ENCODE peak calls at places on chromosomes 16 and 17, in five cellular contexts. D is ascending aorta, U is fibroblast of lung, F is AG10803, A is breast epithelium. C is an unnamed sample.

GRCh38 chr17:27513849-27514248 is 57.6 kb downstream of the KSR1 start:
- DNase-seq in D (no peak), U (no peak), F (no peak), A (no peak), C (no peak)

GRCh38 chr17:36148559-36149295 is 27.7 kb downstream of the TBC1D3B start:
- DNase-seq in D (peak), U (peak), F (peak), A (peak), C (peak)

GRCh38 chr17:7237761-7238417 is 1.4 kb downstream of the PHF23 start:
- DNase-seq in D (peak), U (peak), F (peak), A (peak), C (peak)

GRCh38 chr16:57268804-57269800 is 15.4 kb downstream of the PLLP start:
- DNase-seq in D (no peak), U (no peak), F (no peak), A (no peak), C (no peak)

GRCh38 chr16:81511371-81511770 is 66.8 kb downstream of the CMIP start:
- DNase-seq in D (no peak), U (peak), F (peak), A (no peak), C (no peak)

GRCh38 chr17:35082073-35082657 is 18.7 kb upstream of the RFFL start:
- DNase-seq in D (no peak), U (peak), F (peak), A (no peak), C (no peak)

GRCh38 chr16:80924372-80924978 is 82.2 kb downstream of the CMC2 start:
- DNase-seq in D (no peak), U (peak), F (peak), A (no peak), C (peak)

GRCh38 chr16:51881731-51882130 is 665.2 kb downstream of the TOX3 start:
- DNase-seq in D (no peak), U (peak), F (peak), A (no peak), C (no peak)

GRCh38 chr17:33050611-33051140 is 59.0 kb downstream of the SPACA3 start:
- DNase-seq in D (no peak), U (no peak), F (no peak), A (no peak), C (no peak)

GRCh38 chr17:35477248-35477647 is 28.7 kb upstream of the SLFN13 start:
- DNase-seq in D (no peak), U (no peak), F (no peak), A (no peak), C (no peak)

GRCh38 chr17:56665864-56666263 is 72.4 kb downstream of the NOG start:
- DNase-seq in D (no peak), U (no peak), F (no peak), A (no peak), C (no peak)

GRCh38 chr17:27430882-27431491 is 25.3 kb upstream of the KSR1 start:
- DNase-seq in D (no peak), U (peak), F (peak), A (no peak), C (peak)

GRCh38 chr17:69760562-69760961 is 314.5 kb upstream of the KCNJ16 start:
- DNase-seq in D (no peak), U (no peak), F (no peak), A (no peak), C (no peak)

GRCh38 chr16:2473999-2474876 is 689 bp upstream of the TBC1D24 start:
- DNase-seq in D (no peak), U (no peak), F (peak), A (no peak), C (no peak)

GRCh38 chr16:69520800-69521602 is 44.8 kb upstream of the NFAT5 start:
- DNase-seq in D (peak), U (peak), F (peak), A (no peak), C (no peak)

GRCh38 chr17:76385892-76386786 is 1.7 kb downstream of the SPHK1 start:
- DNase-seq in D (peak), U (peak), F (peak), A (peak), C (peak)

GRCh38 chr17:72119963-72120877 is 600 bp upstream of the SOX9 start:
- DNase-seq in D (no peak), U (peak), F (peak), A (peak), C (no peak)

GRCh38 chr17:77316191-77316641 is 175.4 kb downstream of the SEC14L1 start:
- DNase-seq in D (peak), U (peak), F (peak), A (peak), C (peak)

GRCh38 chr16:53848950-53849349 is 145.0 kb downstream of the FTO start:
- DNase-seq in D (no peak), U (no peak), F (no peak), A (no peak), C (no peak)

GRCh38 chr17:48483471-48484131 is 47.2 kb downstream of the HOXB1 start:
- DNase-seq in D (no peak), U (peak), F (peak), A (peak), C (no peak)

GRCh38 chr17:51913491-51913890 is 245.0 kb downstream of the CA10 start:
- DNase-seq in D (no peak), U (no peak), F (no peak), A (no peak), C (no peak)

GRCh38 chr16:35196313-35196712 is 1736.9 kb downstream of the TP53TG3F start:
- DNase-seq in D (no peak), U (no peak), F (no peak), A (no peak), C (no peak)
- H3K4me3 ChIP-seq in D (no peak), U (no peak), F (no peak), A (no peak), C (no peak)

GRCh38 chr16:30650369-30651123 is at the start of gene PRR14:
- DNase-seq in D (peak), U (peak), F (peak), A (peak), C (peak)

GRCh38 chr16:30652718-30653117 is 2.0 kb downstream of the PRR14 start:
- DNase-seq in D (no peak), U (no peak), F (no peak), A (no peak), C (no peak)

GRCh38 chr16:30649725-30650368 is 913 bp upstream of the PRR14 start:
- DNase-seq in D (peak), U (no peak), F (no peak), A (peak), C (peak)

GRCh38 chr16:30652005-30652296 is 1.2 kb downstream of the PRR14 start:
- DNase-seq in D (no peak), U (peak), F (no peak), A (no peak), C (no peak)

DNA sequence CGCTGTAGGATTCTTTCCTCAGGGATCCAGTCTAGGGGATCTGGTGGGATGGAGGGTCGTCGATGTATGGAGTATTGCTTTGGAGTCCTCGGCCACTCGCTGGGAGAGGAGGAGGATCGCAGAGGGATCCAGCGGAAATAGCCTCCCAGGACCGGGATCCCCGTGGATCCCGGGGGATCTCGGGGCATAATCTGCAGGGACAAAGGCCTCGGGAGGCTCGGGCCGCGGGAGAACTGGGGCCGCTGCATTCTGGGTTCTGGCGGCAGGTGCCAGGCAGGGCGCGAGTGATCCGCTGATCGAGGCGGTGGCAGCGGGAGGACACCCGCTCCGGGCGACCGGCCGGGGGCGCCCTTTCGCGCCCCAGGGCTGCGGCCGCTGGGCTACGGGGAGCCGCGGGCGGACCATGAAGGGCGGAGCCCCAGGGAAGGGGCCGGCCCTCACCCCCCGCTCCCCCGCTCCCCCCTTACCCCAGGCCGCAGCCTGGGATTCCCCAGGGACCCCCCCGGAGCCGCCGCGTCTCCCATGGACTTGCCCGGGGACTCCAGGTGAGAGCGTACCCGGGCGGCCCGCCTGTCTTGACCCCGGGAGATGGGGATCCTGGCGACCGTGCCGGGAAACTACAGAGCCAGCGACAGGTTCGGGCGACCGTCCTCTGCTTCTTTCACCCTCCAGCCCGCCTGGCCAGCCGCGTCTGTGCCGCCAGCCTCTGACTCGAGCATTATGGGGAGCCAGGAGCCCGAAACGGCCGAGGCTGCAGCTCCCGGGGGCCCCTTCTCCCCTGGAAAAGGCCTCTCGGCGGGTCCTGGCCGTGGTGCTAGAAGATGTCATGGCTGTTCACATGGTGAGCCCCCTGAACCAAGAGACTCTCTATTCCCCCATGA is 604 bp downstream of the PRR14 start:
- DNase-seq in D (peak), U (peak), F (peak), A (no peak), C (peak)
- TF ChIP-seq CTCF in D (peak), U (no peak), F (peak), A (no peak), C (peak)

GRCh38 chr17:64618848-64619247 is 43.3 kb downstream of the SMURF2 start:
- DNase-seq in D (no peak), U (no peak), F (no peak), A (no peak), C (no peak)
- H3K4me3 ChIP-seq in D (no peak), U (no peak), F (no peak), A (no peak), C (no peak)

GRCh38 chr17:61410555-61411089 is 11.0 kb downstream of the TBX2 start:
- DNase-seq in D (peak), U (peak), F (peak), A (peak), C (peak)

GRCh38 chr17:61412860-61413653 is 13.4 kb downstream of the TBX2 start:
- DNase-seq in D (peak), U (peak), F (no peak), A (peak), C (no peak)

GRCh38 chr17:61411944-61412859 is 12.6 kb downstream of the TBX2 start:
- DNase-seq in D (peak), U (peak), F (peak), A (peak), C (peak)

GRCh38 chr17:61410100-61410551 is 10.5 kb downstream of the TBX2 start:
- DNase-seq in D (peak), U (no peak), F (no peak), A (no peak), C (peak)

DNA sequence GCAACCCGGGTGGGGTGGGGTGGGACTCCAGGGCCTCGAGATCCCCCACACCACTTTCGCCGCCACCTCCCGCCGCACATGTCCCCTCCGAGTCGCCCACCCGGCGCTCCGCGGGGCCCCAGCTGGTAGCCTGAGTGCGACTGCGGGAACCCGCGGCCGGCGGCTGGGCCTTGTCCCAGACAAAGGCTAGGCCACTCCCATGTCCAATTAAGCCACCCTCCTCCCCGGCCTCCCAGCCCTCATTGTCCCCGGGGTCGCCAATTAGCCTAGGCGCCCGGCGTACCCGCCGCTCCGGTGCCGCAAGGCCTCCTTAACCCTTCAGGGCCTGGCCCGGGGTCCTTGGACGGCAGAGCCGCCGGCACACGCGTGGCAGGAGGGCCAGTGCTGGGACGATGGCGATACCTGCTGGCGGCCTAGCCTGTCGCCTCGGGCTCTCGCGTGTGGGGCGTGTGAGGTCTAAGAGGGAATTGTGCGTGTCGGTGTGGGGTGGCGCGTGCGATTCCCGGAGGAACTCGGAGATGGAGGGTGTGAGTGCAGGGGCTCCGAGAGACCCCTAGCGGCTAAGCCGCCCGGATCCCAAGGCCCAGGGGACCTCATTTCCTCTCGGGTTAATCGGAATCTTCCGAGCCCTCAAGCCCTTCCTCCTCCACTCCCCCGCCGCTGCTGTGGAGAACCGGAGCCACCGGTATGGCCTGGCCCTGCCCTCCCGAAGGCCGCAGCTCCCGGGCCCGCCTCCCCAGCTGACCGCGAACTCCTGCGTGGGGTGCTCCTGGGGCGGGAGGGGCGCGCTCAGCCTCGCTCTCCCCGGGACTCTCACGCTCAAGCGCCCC is 11.7 kb downstream of the TBX2 start:
- DNase-seq in D (peak), U (peak), F (peak), A (peak), C (peak)
- TF ChIP-seq CTCF in D (no peak), U (peak), F (peak), A (no peak), C (no peak)

DNA sequence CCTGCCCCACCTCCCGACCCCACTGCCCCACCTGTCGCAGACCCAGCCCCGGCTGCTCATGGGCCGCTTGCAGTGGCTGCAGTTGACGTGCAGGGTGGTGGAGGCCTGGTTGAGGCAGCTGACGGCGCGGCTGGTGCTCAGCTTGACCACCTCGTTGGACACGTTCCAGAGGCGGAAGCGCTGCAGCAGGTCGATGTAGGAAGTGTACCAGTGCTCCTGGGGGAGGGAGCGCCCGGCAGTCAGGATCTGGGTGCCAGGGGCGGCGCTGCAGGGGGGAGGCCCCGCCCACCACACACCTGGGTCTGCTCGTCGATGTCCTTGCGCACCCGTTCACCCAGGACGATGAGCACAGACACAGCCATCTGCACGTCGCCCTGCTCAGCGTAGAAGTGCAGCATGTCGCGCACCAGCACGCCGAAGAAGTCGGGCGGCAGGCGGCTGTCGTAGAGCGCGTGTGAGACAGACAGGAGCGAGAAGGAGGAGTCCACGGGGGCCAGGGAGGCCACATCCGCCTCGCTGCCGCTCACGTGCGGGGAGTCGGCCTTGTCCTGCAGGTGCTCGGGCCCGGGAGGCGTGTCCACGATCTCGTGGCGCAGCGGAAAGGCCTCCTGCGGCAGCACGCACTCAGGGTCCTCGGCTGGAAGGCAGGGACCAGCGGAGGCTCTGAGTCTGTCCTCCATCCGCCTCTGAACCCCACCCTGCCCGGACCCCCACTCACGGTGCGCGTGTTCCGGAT is 995 bp upstream of the JMJD8 start:
- DNase-seq in D (no peak), U (no peak), F (no peak), A (no peak), C (peak)
- H3K4me3 ChIP-seq in D (no peak), U (no peak), F (no peak), A (peak), C (peak)

GRCh38 chr16:58337090-58337444 is 42.2 kb upstream of the PRSS54 start:
- DNase-seq in D (no peak), U (no peak), F (no peak), A (no peak), C (no peak)

GRCh38 chr16:58333937-58334336 is 39.1 kb upstream of the PRSS54 start:
- DNase-seq in D (no peak), U (no peak), F (no peak), A (no peak), C (no peak)

GRCh38 chr16:58338205-58338604 is 43.4 kb upstream of the PRSS54 start:
- DNase-seq in D (no peak), U (no peak), F (no peak), A (no peak), C (no peak)

GRCh38 chr16:58336332-58337089 is 41.7 kb upstream of the PRSS54 start:
- DNase-seq in D (peak), U (peak), F (peak), A (peak), C (peak)

DNA sequence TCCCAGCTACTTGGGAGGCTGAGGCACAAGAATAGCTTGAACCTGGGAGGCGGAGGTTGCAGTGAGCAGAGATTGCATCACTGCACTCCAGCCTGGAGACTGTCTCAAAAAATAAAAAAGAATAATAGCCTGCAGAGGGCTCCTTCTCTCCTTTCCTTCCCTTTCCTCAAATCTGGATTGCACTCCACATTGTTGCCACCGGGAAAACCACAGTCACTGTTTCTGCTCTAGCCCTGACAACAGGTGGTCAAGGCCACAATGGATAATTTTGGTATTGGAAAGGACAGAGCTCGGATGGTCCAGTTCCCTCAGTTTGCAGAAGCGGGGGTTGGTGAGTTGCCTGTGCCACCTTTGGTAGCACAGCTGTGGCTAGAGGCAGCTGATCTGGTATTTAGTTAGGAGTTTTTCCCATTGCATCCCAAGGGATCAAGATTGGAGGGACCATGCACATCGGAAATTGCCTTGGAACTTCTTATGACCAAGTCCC is 44.7 kb upstream of the PRSS54 start:
- DNase-seq in D (no peak), U (no peak), F (peak), A (no peak), C (no peak)
- TF ChIP-seq CTCF in D (no peak), U (peak), F (peak), A (no peak), C (no peak)

DNA sequence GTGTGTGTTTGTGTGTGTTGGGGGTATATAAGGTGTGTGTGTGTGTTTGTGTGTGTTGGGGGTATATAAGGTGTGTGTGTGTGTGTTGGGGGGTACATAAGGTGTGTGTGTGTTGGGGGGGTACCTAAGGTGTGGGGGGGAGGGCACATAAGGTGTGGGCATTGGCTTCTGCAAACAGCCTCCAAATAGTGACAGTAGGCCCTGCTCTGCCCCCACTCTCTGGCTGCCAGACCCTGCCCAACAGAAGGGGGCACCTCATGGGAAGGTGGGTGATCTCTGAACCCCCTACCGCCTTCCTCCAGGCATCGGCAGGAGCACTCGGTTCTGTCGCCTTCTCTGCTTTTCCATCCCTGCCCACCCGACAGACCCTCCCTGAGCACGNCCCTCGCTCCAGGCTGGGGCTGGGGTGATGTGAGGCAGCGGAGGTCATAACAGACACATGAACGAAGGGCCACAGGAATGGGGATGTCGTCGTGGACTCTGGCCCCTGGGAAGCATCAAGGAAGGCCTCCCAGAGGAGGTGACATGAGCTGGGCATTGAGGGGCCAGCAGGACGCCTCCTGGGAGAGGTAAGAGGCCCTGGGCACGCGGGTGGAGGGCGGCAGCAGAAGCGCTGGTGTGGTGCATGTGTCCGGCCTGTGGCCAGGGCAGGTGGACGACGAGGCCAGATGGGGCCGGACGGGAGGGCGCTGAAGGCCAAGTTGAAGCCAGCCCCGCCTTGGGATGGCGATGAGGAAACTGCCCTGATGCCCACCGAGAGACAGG is 136.6 kb upstream of the RPH3AL start:
- DNase-seq in D (no peak), U (peak), F (no peak), A (no peak), C (no peak)
- H3K4me3 ChIP-seq in D (peak), U (peak), F (peak), A (peak), C (peak)

GRCh38 chr17:42009170-42009569 is 8.1 kb downstream of the DNAJC7 start:
- DNase-seq in D (no peak), U (no peak), F (no peak), A (no peak), C (no peak)
- TF ChIP-seq CTCF in D (no peak), U (no peak), F (no peak), A (no peak), C (no peak)